ENCODE peak calls at places on chromosome 16, in seven cellular contexts. One of them, this sample, is unnamed.

GRCh38 chr16:29971304-29971703 is 2.4 kb upstream of the TAOK2 start:
- DNase-seq in H1: no peak
- DNase-seq in WTC11: no peak
- DNase-seq in HepG2: no peak
- DNase-seq in HCT116: no peak
- DNase-seq in K562: no peak
- DNase-seq in GM12878: no peak
- DNase-seq in this sample: no peak

GRCh38 chr16:187330-187729 is 7.1 kb downstream of the HBQ1 start:
- DNase-seq in K562: no peak
- DNase-seq in HepG2: no peak
- DNase-seq in WTC11: no peak
- DNase-seq in GM12878: no peak
- DNase-seq in HCT116: no peak
- DNase-seq in H1: no peak
- DNase-seq in this sample: no peak

GRCh38 chr16:84970447-84971127 is 40.7 kb downstream of the ZDHHC7 start:
- DNase-seq in HepG2: peak
- DNase-seq in HCT116: peak
- DNase-seq in H1: peak
- DNase-seq in WTC11: peak
- DNase-seq in K562: peak
- DNase-seq in GM12878: peak
- DNase-seq in this sample: peak

GRCh38 chr16:1309888-1310831 is 724 bp downstream of the UBE2I start:
- DNase-seq in HCT116: no peak
- DNase-seq in K562: peak
- DNase-seq in WTC11: no peak
- DNase-seq in GM12878: no peak
- DNase-seq in H1: no peak
- DNase-seq in HepG2: no peak
- DNase-seq in this sample: no peak

GRCh38 chr16:88005148-88005547 is 53.9 kb downstream of the BANP start:
- DNase-seq in K562: no peak
- DNase-seq in HepG2: no peak
- DNase-seq in HCT116: no peak
- DNase-seq in WTC11: peak
- DNase-seq in GM12878: no peak
- DNase-seq in H1: no peak
- DNase-seq in this sample: no peak

GRCh38 chr16:50440531-50440930 is 71.7 kb upstream of the BRD7 start:
- DNase-seq in WTC11: no peak
- DNase-seq in K562: no peak
- DNase-seq in H1: no peak
- DNase-seq in GM12878: no peak
- DNase-seq in HCT116: no peak
- DNase-seq in HepG2: no peak
- DNase-seq in this sample: no peak

GRCh38 chr16:11650641-11651591 is 17.3 kb upstream of the SNN start:
- DNase-seq in GM12878: no peak
- DNase-seq in HCT116: no peak
- DNase-seq in HepG2: no peak
- DNase-seq in K562: no peak
- DNase-seq in H1: no peak
- DNase-seq in WTC11: no peak
- DNase-seq in this sample: no peak

GRCh38 chr16:83501481-83501880 is 306.3 kb upstream of the HSBP1 start:
- DNase-seq in WTC11: no peak
- DNase-seq in K562: no peak
- DNase-seq in GM12878: no peak
- DNase-seq in H1: no peak
- DNase-seq in HCT116: no peak
- DNase-seq in HepG2: no peak
- DNase-seq in this sample: no peak

GRCh38 chr16:64035337-64035736 is 1086.5 kb downstream of the CDH11 start:
- DNase-seq in WTC11: no peak
- DNase-seq in GM12878: no peak
- DNase-seq in HCT116: no peak
- DNase-seq in H1: no peak
- DNase-seq in HepG2: no peak
- DNase-seq in K562: no peak
- DNase-seq in this sample: no peak

GRCh38 chr16:70770968-70771552 is 29.9 kb downstream of the VAC14 start:
- DNase-seq in H1: no peak
- DNase-seq in HCT116: peak
- DNase-seq in HepG2: peak
- DNase-seq in GM12878: no peak
- DNase-seq in K562: peak
- DNase-seq in WTC11: peak
- DNase-seq in this sample: peak

GRCh38 chr16:46650224-46650623 is 29.0 kb upstream of the SHCBP1 start:
- DNase-seq in HCT116: no peak
- DNase-seq in HepG2: no peak
- DNase-seq in GM12878: no peak
- DNase-seq in K562: no peak
- DNase-seq in H1: no peak
- DNase-seq in WTC11: no peak
- DNase-seq in this sample: no peak

GRCh38 chr16:80852261-80852872 is 48.0 kb upstream of the CDYL2 start:
- DNase-seq in HCT116: peak
- DNase-seq in GM12878: no peak
- DNase-seq in WTC11: peak
- DNase-seq in H1: peak
- DNase-seq in HepG2: peak
- DNase-seq in K562: peak
- DNase-seq in this sample: peak

GRCh38 chr16:920722-921121 is 50.1 kb downstream of the LMF1 start:
- DNase-seq in HepG2: no peak
- DNase-seq in K562: no peak
- DNase-seq in WTC11: no peak
- DNase-seq in GM12878: no peak
- DNase-seq in H1: no peak
- DNase-seq in HCT116: no peak
- DNase-seq in this sample: no peak

GRCh38 chr16:48277158-48277557 is 29.8 kb upstream of the ABCC11 start:
- DNase-seq in WTC11: no peak
- DNase-seq in HepG2: no peak
- DNase-seq in H1: no peak
- DNase-seq in HCT116: no peak
- DNase-seq in GM12878: no peak
- DNase-seq in K562: no peak
- DNase-seq in this sample: peak

GRCh38 chr16:27712251-27712711 is 162.3 kb downstream of the KATNIP start:
- DNase-seq in K562: no peak
- DNase-seq in H1: peak
- DNase-seq in HCT116: no peak
- DNase-seq in WTC11: no peak
- DNase-seq in HepG2: no peak
- DNase-seq in GM12878: no peak
- DNase-seq in this sample: no peak

GRCh38 chr16:29825145-29826044 is 5.1 kb downstream of the MVP start:
- DNase-seq in K562: peak
- DNase-seq in GM12878: no peak
- DNase-seq in H1: no peak
- DNase-seq in HepG2: no peak
- DNase-seq in WTC11: no peak
- DNase-seq in HCT116: no peak
- DNase-seq in this sample: no peak

GRCh38 chr16:85627835-85628556 is 14.9 kb downstream of the GSE1 start:
- DNase-seq in H1: no peak
- DNase-seq in WTC11: no peak
- DNase-seq in HepG2: no peak
- DNase-seq in GM12878: no peak
- DNase-seq in HCT116: no peak
- DNase-seq in K562: no peak
- DNase-seq in this sample: no peak

GRCh38 chr16:63789603-63790002 is 1332.3 kb downstream of the CDH11 start:
- DNase-seq in WTC11: no peak
- DNase-seq in GM12878: no peak
- DNase-seq in H1: no peak
- DNase-seq in HCT116: no peak
- DNase-seq in HepG2: no peak
- DNase-seq in K562: no peak
- DNase-seq in this sample: no peak

GRCh38 chr16:997440-998051 is 16.0 kb downstream of the SOX8 start:
- DNase-seq in HepG2: no peak
- DNase-seq in K562: no peak
- DNase-seq in HCT116: no peak
- DNase-seq in WTC11: peak
- DNase-seq in H1: peak
- DNase-seq in GM12878: no peak
- DNase-seq in this sample: no peak

GRCh38 chr16:86854058-86854621 is 275.8 kb downstream of the FOXL1 start:
- DNase-seq in HCT116: no peak
- DNase-seq in H1: no peak
- DNase-seq in GM12878: no peak
- DNase-seq in K562: no peak
- DNase-seq in WTC11: no peak
- DNase-seq in HepG2: no peak
- DNase-seq in this sample: no peak

GRCh38 chr16:78024159-78024558 is 1.8 kb downstream of the CLEC3A start:
- DNase-seq in H1: no peak
- DNase-seq in HepG2: no peak
- DNase-seq in WTC11: no peak
- DNase-seq in GM12878: no peak
- DNase-seq in HCT116: no peak
- DNase-seq in K562: no peak
- DNase-seq in this sample: no peak

GRCh38 chr16:78028018-78028417 is 5.7 kb downstream of the CLEC3A start:
- DNase-seq in HepG2: no peak
- DNase-seq in WTC11: no peak
- DNase-seq in HCT116: no peak
- DNase-seq in GM12878: no peak
- DNase-seq in H1: no peak
- DNase-seq in K562: no peak
- DNase-seq in this sample: no peak

GRCh38 chr16:78022347-78022746 is at the start of gene CLEC3A:
- DNase-seq in HCT116: no peak
- DNase-seq in WTC11: no peak
- DNase-seq in HepG2: no peak
- DNase-seq in K562: no peak
- DNase-seq in H1: no peak
- DNase-seq in GM12878: no peak
- DNase-seq in this sample: no peak
- TF ChIP-seq SP1 in HCT116: no peak
- TF ChIP-seq SP1 in WTC11: no peak
- TF ChIP-seq SP1 in HepG2: no peak
- TF ChIP-seq SP1 in K562: no peak
- TF ChIP-seq SP1 in H1: no peak
- TF ChIP-seq SP1 in GM12878: no peak
- TF ChIP-seq SP1 in this sample: no peak

GRCh38 chr16:10036951-10037350 is 145.3 kb downstream of the GRIN2A start:
- DNase-seq in HCT116: no peak
- DNase-seq in K562: no peak
- DNase-seq in WTC11: no peak
- DNase-seq in H1: no peak
- DNase-seq in GM12878: no peak
- DNase-seq in HepG2: no peak
- DNase-seq in this sample: no peak

GRCh38 chr16:10040136-10041080 is 141.8 kb downstream of the GRIN2A start:
- DNase-seq in GM12878: no peak
- DNase-seq in K562: no peak
- DNase-seq in HCT116: no peak
- DNase-seq in WTC11: peak
- DNase-seq in H1: no peak
- DNase-seq in HepG2: no peak
- DNase-seq in this sample: no peak

GRCh38 chr16:10045291-10045775 is 136.9 kb downstream of the GRIN2A start:
- DNase-seq in HepG2: no peak
- DNase-seq in HCT116: no peak
- DNase-seq in GM12878: no peak
- DNase-seq in K562: no peak
- DNase-seq in WTC11: no peak
- DNase-seq in H1: no peak
- DNase-seq in this sample: no peak

GRCh38 chr16:10037771-10038170 is 144.5 kb downstream of the GRIN2A start:
- DNase-seq in HepG2: no peak
- DNase-seq in HCT116: no peak
- DNase-seq in K562: no peak
- DNase-seq in WTC11: no peak
- DNase-seq in H1: no peak
- DNase-seq in GM12878: no peak
- DNase-seq in this sample: no peak

DNA sequence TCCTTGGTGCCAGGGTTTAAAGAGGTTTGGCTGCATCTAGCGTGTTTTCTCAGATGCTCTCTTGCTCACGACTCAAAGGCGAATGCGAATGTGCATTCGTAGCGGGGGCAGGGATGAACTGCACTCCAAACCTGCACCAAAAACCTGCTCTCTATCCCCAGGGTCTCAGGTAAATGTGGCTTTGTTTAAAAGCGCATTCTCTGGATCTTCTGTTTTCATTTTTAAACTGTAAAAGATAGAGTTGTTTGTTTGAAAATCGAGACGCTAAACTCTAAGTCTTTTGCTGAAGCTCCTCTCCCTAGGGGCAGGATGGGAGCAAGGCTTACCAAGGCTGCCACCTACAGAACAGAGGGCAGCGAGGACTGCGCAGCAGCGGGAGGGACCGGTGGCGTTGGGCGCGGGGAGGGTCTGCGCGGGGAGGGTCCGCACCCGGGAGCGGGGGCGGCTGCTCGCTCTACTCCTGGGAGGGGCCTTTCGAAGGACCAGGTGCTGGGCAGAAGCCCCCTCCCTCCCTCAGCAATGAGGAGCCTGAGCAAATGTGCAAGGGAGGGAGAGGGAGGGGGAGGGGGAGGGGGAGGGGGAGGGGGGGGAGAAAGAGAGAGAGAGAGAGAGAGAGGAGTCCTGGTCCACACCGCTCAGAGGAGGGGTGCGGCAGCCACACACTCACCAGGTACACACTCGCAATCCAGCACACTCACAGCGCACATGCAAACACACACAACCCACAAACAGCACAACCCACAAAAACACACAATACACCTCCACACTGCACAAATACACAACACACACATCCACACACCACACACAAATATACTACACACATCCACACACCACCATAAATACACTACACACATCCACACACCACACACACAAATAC is 142.8 kb downstream of the GRIN2A start:
- DNase-seq in WTC11: peak
- DNase-seq in H1: no peak
- DNase-seq in K562: no peak
- DNase-seq in HepG2: no peak
- DNase-seq in GM12878: no peak
- DNase-seq in HCT116: no peak
- DNase-seq in this sample: peak
- TF ChIP-seq SP1 in WTC11: no peak
- TF ChIP-seq SP1 in H1: no peak
- TF ChIP-seq SP1 in K562: no peak
- TF ChIP-seq SP1 in HepG2: no peak
- TF ChIP-seq SP1 in GM12878: no peak
- TF ChIP-seq SP1 in HCT116: no peak
- TF ChIP-seq SP1 in this sample: no peak

GRCh38 chr16:19119564-19119963 is 5.8 kb downstream of the ITPRIPL2 start:
- DNase-seq in HepG2: no peak
- DNase-seq in K562: peak
- DNase-seq in GM12878: no peak
- DNase-seq in WTC11: no peak
- DNase-seq in H1: no peak
- DNase-seq in HCT116: no peak
- DNase-seq in this sample: no peak
- TF ChIP-seq SP1 in HepG2: no peak
- TF ChIP-seq SP1 in K562: no peak
- TF ChIP-seq SP1 in GM12878: no peak
- TF ChIP-seq SP1 in WTC11: no peak
- TF ChIP-seq SP1 in H1: no peak
- TF ChIP-seq SP1 in HCT116: no peak
- TF ChIP-seq SP1 in this sample: no peak

GRCh38 chr16:73572135-73572534 is 524.2 kb upstream of the ZFHX3 start:
- DNase-seq in HepG2: no peak
- DNase-seq in GM12878: no peak
- DNase-seq in WTC11: peak
- DNase-seq in K562: no peak
- DNase-seq in HCT116: no peak
- DNase-seq in H1: no peak
- DNase-seq in this sample: no peak
- TF ChIP-seq SP1 in HepG2: no peak
- TF ChIP-seq SP1 in GM12878: no peak
- TF ChIP-seq SP1 in WTC11: no peak
- TF ChIP-seq SP1 in K562: no peak
- TF ChIP-seq SP1 in HCT116: no peak
- TF ChIP-seq SP1 in H1: no peak
- TF ChIP-seq SP1 in this sample: no peak

This sample was measured in HEK293T.